ENCODE peak calls at places on chromosomes 11 and 22, in five cellular contexts. B is WTC11, F is HepG2, P is K562, A is GM12878. Q is an unnamed sample.

GRCh38 chr22:30872282-30873041 is 96.1 kb downstream of the MORC2 start:
- DNase-seq in B (no peak), F (no peak), P (peak), A (no peak), Q (no peak)

GRCh38 chr11:128521697-128522062 is 65.7 kb downstream of the ETS1 start:
- DNase-seq in A (no peak), P (no peak), B (peak), F (no peak), Q (peak)

GRCh38 chr22:46069518-46070214 is 80.7 kb upstream of the PPARA start:
- DNase-seq in F (no peak), P (no peak), A (no peak), B (no peak), Q (no peak)

GRCh38 chr11:122751298-122752070 is 86.8 kb upstream of the CRTAM start:
- DNase-seq in P (no peak), A (no peak), F (no peak), B (no peak), Q (no peak)

GRCh38 chr22:50252081-50253045 is 1.3 kb upstream of the HDAC10 start:
- DNase-seq in F (peak), P (no peak), B (peak), A (no peak), Q (peak)

GRCh38 chr11:61555051-61555969 is 25.6 kb downstream of the SYT7 start:
- DNase-seq in B (peak), P (peak), F (no peak), A (no peak), Q (peak)

GRCh38 chr22:22955866-22956535 is 68.4 kb downstream of the IGLL5 start:
- DNase-seq in B (peak), A (no peak), F (peak), P (peak), Q (peak)

GRCh38 chr11:75262436-75262835 is 21.9 kb downstream of the TPBGL start:
- DNase-seq in P (no peak), A (no peak), B (no peak), F (no peak), Q (no peak)

GRCh38 chr22:37303821-37304274 is 21.5 kb downstream of the CYTH4 start:
- DNase-seq in F (peak), A (no peak), B (no peak), P (peak), Q (no peak)

GRCh38 chr11:131246156-131246555 is 124.3 kb upstream of the NTM start:
- DNase-seq in F (no peak), B (peak), P (no peak), A (no peak), Q (no peak)

GRCh38 chr11:8808226-8808585 is 102.8 kb upstream of the AKIP1 start:
- DNase-seq in B (no peak), F (no peak), P (no peak), A (no peak), Q (no peak)

GRCh38 chr11:45754261-45754709 is 50.7 kb upstream of the SLC35C1 start:
- DNase-seq in P (no peak), F (peak), A (no peak), B (no peak), Q (no peak)

GRCh38 chr22:29268511-29269229 is 602 bp downstream of the EWSR1 start:
- DNase-seq in F (peak), B (peak), P (peak), A (no peak), Q (no peak)

GRCh38 chr11:121716060-121716459 is 263.3 kb upstream of the SORL1-AS1 start:
- DNase-seq in B (no peak), P (no peak), A (no peak), F (no peak), Q (no peak)

GRCh38 chr22:36510384-36510783 is 3.5 kb upstream of the FOXRED2 start:
- DNase-seq in B (no peak), A (no peak), F (no peak), P (no peak), Q (no peak)

GRCh38 chr11:13023423-13023822 is 14.3 kb downstream of the RASSF10 start:
- DNase-seq in F (no peak), A (no peak), B (no peak), P (no peak), Q (no peak)

GRCh38 chr11:27795955-27796861 is 96.0 kb upstream of the BDNF start:
- DNase-seq in F (no peak), P (no peak), B (peak), A (no peak), Q (peak)

GRCh38 chr11:66580803-66581202 is 12.1 kb downstream of the CCDC87 start:
- DNase-seq in P (no peak), A (no peak), B (no peak), F (no peak), Q (no peak)

GRCh38 chr11:116404143-116404800 is 368.5 kb downstream of the BUD13 start:
- DNase-seq in F (no peak), B (no peak), A (no peak), P (no peak), Q (no peak)

GRCh38 chr11:67306769-67307544 is 3.6 kb downstream of the SSH3 start:
- DNase-seq in A (no peak), F (no peak), P (no peak), B (no peak), Q (no peak)

GRCh38 chr22:17792854-17793434 is 18.7 kb upstream of the BID start:
- DNase-seq in B (no peak), A (no peak), F (no peak), P (peak), Q (no peak)

GRCh38 chr22:19446603-19447387 is 716 bp downstream of the C22orf39 start:
- DNase-seq in B (no peak), P (no peak), A (no peak), F (peak), Q (no peak)

GRCh38 chr22:46574438-46574992 is 37.1 kb upstream of the CELSR1 start:
- DNase-seq in A (no peak), P (no peak), F (no peak), B (no peak), Q (no peak)

GRCh38 chr11:13260196-13260962 is 17.2 kb upstream of the BMAL1 start:
- DNase-seq in F (no peak), B (no peak), P (no peak), A (no peak), Q (no peak)

GRCh38 chr11:1283091-1283511 is 26.3 kb downstream of the TOLLIP start:
- DNase-seq in F (no peak), A (no peak), P (no peak), B (no peak), Q (no peak)

DNA sequence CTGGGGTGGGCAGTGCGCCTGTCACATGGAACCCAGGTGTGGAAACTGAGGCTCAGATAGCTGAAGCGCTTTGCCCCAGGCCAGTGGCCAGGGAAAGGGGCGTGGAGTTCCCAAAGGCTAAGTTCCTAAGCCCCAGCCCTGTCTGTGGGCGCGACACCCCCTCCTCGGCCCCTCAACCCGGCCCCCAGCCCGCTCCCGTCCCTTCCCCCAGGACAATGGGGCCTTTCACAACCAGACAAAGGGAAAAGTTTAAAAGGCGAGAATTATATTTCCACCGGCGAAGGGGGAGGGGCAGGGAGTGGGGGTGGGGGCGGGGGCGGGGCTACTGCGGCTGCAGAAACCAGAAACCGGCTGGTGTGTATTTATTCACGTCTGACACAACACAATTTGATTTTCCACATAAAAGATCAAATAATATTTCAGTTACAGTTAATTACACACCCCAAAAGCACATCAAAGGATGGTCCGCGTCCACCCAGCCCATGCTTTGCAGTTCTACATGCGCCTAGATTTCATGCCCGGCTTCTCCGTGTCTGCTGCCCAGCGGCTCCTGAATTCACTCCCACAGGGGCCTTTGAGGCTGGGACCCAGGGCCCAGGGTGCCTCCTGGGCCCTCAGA is 192.0 kb downstream of the MN1 start:
- DNase-seq in P (no peak), F (no peak), B (no peak), A (no peak), Q (no peak)
- TF ChIP-seq ATF2 in P (no peak), F (no peak), B (no peak), A (no peak), Q (no peak)

GRCh38 chr11:104609766-104610165 is 288.5 kb downstream of the CASP12 start:
- DNase-seq in B (no peak), P (no peak), F (no peak), A (no peak), Q (no peak)

GRCh38 chr11:104610597-104610996 is 287.7 kb downstream of the CASP12 start:
- DNase-seq in F (no peak), P (no peak), B (no peak), A (no peak), Q (no peak)

GRCh38 chr11:104614117-104614716 is 284.0 kb downstream of the CASP12 start:
- DNase-seq in P (no peak), A (no peak), B (no peak), F (no peak), Q (no peak)

DNA sequence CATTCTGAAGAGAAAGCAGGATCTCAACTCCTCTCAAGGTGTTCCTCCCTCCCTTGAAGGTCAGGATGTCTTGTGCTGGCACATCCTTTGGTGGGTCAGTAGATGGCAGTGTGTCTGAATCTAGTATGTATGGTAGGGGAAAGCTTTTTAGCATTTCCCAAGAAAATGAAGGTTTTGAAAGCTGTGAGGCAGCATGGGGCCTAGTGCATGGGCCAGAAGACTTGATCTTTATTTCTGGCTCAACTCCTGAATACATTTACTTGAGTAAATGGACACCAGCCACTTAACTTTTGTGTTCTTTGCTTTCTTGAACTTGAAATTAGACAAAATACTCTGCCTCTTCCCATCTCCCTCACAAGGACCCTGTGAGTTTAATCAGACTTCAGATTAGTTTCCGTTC is 289.0 kb downstream of the CASP12 start:
- DNase-seq in A (no peak), F (peak), B (peak), P (no peak), Q (peak)
- TF ChIP-seq ATF2 in A (no peak), F (no peak), B (no peak), P (no peak), Q (no peak)

GRCh38 chr22:28185130-28185529 is 266.1 kb upstream of the PITPNB start:
- DNase-seq in F (no peak), B (no peak), P (no peak), A (no peak), Q (no peak)
- TF ChIP-seq ATF2 in F (no peak), B (no peak), P (no peak), A (no peak), Q (no peak)

GRCh38 chr11:2758751-2759150 is 59.0 kb upstream of the KCNQ1OT1 start:
- DNase-seq in B (peak), F (no peak), P (no peak), A (no peak), Q (no peak)

GRCh38 chr11:2762031-2762380 is 62.2 kb upstream of the KCNQ1OT1 start:
- DNase-seq in F (no peak), A (no peak), B (peak), P (no peak), Q (no peak)

GRCh38 chr11:2761131-2762030 is 61.6 kb upstream of the KCNQ1OT1 start:
- DNase-seq in A (no peak), B (peak), F (no peak), P (no peak), Q (no peak)

GRCh38 chr11:2760196-2760871 is 60.5 kb upstream of the KCNQ1OT1 start:
- DNase-seq in P (no peak), B (peak), A (no peak), F (no peak), Q (peak)

DNA sequence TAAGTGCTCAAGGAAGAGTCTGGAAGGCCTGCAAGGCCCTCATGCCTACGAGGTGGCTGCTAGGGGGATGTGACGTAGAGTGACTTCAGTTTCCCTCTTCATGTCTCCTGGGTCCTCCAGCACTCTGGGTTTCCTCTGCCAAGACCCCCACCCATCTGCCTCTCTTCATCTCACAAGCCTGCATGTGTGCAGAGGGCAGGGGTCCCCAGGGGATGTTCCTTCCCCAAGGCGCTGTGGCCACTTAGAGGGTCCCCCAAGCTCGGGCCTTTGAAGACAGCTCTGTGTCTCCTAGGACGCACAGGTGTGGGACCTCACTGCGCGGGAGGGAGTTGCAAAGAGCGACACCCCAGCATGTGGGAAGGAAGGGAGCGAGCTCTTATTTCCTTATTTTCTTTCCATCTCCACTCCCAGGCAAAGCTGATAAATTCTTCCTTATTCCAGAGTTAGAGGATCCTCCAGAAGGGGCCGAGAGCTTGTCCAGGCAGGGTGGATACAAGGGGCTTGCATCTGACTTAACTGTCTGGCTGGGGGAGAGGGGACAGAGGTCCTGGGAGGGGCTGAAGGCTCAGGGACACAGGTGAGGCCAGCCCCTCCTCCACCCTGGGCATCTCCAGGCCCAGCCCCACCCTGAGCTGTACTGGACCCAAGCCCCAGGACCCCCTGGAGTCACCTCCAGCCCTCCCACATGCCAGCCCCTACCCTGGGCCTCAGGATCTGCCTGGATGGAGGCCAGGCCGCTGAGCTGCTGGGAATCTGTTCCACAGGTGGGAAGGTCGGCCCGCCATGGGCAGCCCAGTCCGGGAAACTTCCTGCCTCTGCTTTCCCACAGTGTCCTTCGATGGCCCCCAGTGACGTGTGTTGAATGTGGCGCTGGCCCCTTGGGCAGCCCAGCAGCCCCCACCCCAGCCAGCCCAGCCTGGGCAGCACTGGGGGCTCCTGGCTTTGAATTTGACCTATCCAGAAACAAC is 59.7 kb upstream of the KCNQ1OT1 start:
- DNase-seq in P (no peak), F (no peak), B (peak), A (no peak), Q (peak)
- TF ChIP-seq ATF2 in P (no peak), F (no peak), B (no peak), A (no peak), Q (no peak)

GRCh38 chr11:94895451-94895850 is 77.9 kb downstream of the CWC15 start:
- DNase-seq in F (no peak), B (no peak), P (no peak), A (no peak), Q (no peak)
- TF ChIP-seq ATF2 in F (no peak), B (no peak), P (no peak), A (no peak), Q (no peak)